ENCODE peak calls at places on chromosomes 4 and X, in four cellular contexts. Q is pancreas, G is tibial nerve, R is tibial artery. J is an unnamed sample.

GRCh38 chr4:141730805-141731204 is 94.4 kb downstream of the IL15 start:
- DNase-seq in R (no peak), G (no peak), Q (no peak), J (no peak)

GRCh38 chr4:993111-994029 is at the start of gene SLC26A1:
- DNase-seq in Q (peak; percentile 63), R (no peak), G (no peak), J (peak; percentile 65)

GRCh38 chr4:6501171-6501570 is 28.8 kb upstream of the PPP2R2C start:
- DNase-seq in R (no peak), G (no peak), Q (no peak), J (no peak)

GRCh38 chrX:97238632-97239031 is 354.9 kb downstream of the RPA4 start:
- DNase-seq in G (no peak), R (no peak), Q (no peak), J (no peak)

GRCh38 chrX:34300871-34301270 is 168.8 kb upstream of the FAM47A start:
- DNase-seq in G (no peak), Q (no peak), R (no peak), J (peak; percentile 50)

GRCh38 chr4:106893395-106893881 is 142.7 kb downstream of the DKK2 start:
- DNase-seq in R (no peak), G (no peak), Q (no peak), J (no peak)

GRCh38 chr4:140018931-140019618 is 134.9 kb downstream of the MAML3 start:
- DNase-seq in R (no peak), G (no peak), Q (no peak), J (no peak)

GRCh38 chr4:2280531-2281300 is 18.8 kb upstream of the MXD4 start:
- DNase-seq in G (no peak), R (no peak), Q (no peak), J (no peak)

GRCh38 chrX:97000682-97001393 is 117.1 kb downstream of the RPA4 start:
- DNase-seq in Q (no peak), G (no peak), R (no peak), J (no peak)

GRCh38 chr4:140266958-140267568 is 106.4 kb upstream of the SCOC start:
- DNase-seq in G (no peak), Q (no peak), R (no peak), J (no peak)

GRCh38 chrX:153905481-153906095 is 1.1 kb downstream of the AVPR2 start:
- DNase-seq in R (no peak), Q (no peak), G (no peak), J (no peak)

GRCh38 chrX:100768679-100769338 is 36.9 kb upstream of the SYTL4 start:
- DNase-seq in Q (peak; percentile 60), G (peak; percentile 87), R (peak; percentile 86), J (peak; percentile 86)

GRCh38 chrX:38117485-38117884 is 103.2 kb downstream of the SRPX start:
- DNase-seq in R (no peak), G (no peak), Q (peak; percentile 74), J (no peak)

GRCh38 chr4:1207603-1208265 is 35.4 kb upstream of the SPON2 start:
- DNase-seq in G (peak; percentile 56), Q (peak; percentile 78), R (peak; percentile 31), J (peak; percentile 86)

GRCh38 chr4:86482851-86483490 is 111.1 kb upstream of the PTPN13 start:
- DNase-seq in Q (no peak), R (no peak), G (no peak), J (no peak)

GRCh38 chr4:158799856-158800255 is 31.0 kb downstream of the FNIP2 start:
- DNase-seq in R (no peak), G (no peak), Q (no peak), J (no peak)

GRCh38 chr4:129355529-129355928 is 259.6 kb downstream of the C4orf33 start:
- DNase-seq in Q (no peak), R (no peak), G (no peak), J (no peak)

GRCh38 chr4:54332577-54332976 is 103.5 kb downstream of the PDGFRA start:
- DNase-seq in Q (no peak), G (no peak), R (no peak), J (no peak)

GRCh38 chrX:31213941-31214340 is 142.1 kb upstream of the FTHL17 start:
- DNase-seq in R (no peak), G (no peak), Q (no peak), J (peak; percentile 16)

GRCh38 chr4:149296503-149296902 is 519.1 kb downstream of the IQCM start:
- DNase-seq in G (no peak), Q (no peak), R (no peak), J (no peak)

GRCh38 chr4:22884157-22884556 is 191.4 kb downstream of the GBA3 start:
- DNase-seq in R (no peak), Q (no peak), G (no peak), J (no peak)

GRCh38 chr4:7513731-7514130 is 79.0 kb upstream of the PSAPL1 start:
- DNase-seq in R (no peak), Q (no peak), G (no peak), J (no peak)

GRCh38 chr4:83536649-83537352 is 893 bp downstream of the GPAT3 start:
- DNase-seq in G (no peak), Q (no peak), R (no peak), J (no peak)

GRCh38 chr4:186676531-186677158 is 47.0 kb downstream of the FAT1 start:
- DNase-seq in G (no peak), Q (no peak), R (no peak), J (no peak)

GRCh38 chr4:88137112-88137511 is 21.3 kb downstream of the ABCG2 start:
- DNase-seq in Q (no peak), R (no peak), G (no peak), J (no peak)

GRCh38 chr4:602559-602942 is 22.8 kb upstream of the PDE6B start:
- DNase-seq in G (no peak), R (no peak), Q (peak; percentile 63), J (peak; percentile 96)

GRCh38 chr4:123346330-123346940 is 50.2 kb upstream of the SPRY1 start:
- DNase-seq in Q (no peak), R (no peak), G (no peak), J (no peak)

GRCh38 chrX:23904096-23904495 is 3.6 kb downstream of the APOO start:
- DNase-seq in Q (no peak), G (no peak), R (no peak), J (no peak)

GRCh38 chrX:23907106-23907495 is 637 bp downstream of the APOO start:
- DNase-seq in Q (no peak), G (no peak), R (no peak), J (peak; percentile 16)

GRCh38 chrX:23907496-23908218 is at the start of the genes APOO and CXorf58:
- DNase-seq in R (peak; percentile 88), Q (peak; percentile 89), G (peak; percentile 73), J (peak; percentile 91)

GRCh38 chrX:23911436-23911835 is 3.6 kb downstream of the CXorf58 start:
- DNase-seq in Q (no peak), G (no peak), R (no peak), J (no peak)

GRCh38 chrX:23908219-23909003 is 605 bp downstream of the CXorf58 start:
- DNase-seq in G (no peak), Q (no peak), R (no peak), J (peak; percentile 12)
- TF ChIP-seq CTCF in G (no peak), Q (no peak), R (no peak), J (peak; percentile 41)

DNA sequence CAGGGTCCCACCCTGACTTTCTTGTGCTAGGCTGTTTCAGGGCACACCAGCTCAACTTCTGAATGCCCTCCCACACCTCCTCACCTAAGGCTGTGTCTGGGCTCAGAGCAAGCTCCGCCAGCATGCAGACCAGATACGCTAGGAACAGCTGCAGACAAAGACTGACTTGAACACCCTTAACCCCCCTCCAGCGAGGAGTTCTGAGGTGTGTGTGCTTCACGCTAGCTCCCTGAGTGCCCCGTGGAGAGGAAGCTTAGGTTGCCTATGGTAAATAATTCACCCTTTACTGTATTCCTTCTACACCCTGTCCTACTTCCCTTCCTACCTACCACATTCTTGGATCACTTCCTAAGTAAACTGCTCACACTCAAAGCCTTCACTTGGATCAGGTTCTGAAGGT is 115.0 kb downstream of the VCX3B start:
- DNase-seq in G (no peak), R (no peak), Q (no peak), J (no peak)
- H3K4me3 ChIP-seq in G (no peak overlapping the region), R (no peak overlapping the region), Q (no peak overlapping the region), J (no peak overlapping the region)

DNA sequence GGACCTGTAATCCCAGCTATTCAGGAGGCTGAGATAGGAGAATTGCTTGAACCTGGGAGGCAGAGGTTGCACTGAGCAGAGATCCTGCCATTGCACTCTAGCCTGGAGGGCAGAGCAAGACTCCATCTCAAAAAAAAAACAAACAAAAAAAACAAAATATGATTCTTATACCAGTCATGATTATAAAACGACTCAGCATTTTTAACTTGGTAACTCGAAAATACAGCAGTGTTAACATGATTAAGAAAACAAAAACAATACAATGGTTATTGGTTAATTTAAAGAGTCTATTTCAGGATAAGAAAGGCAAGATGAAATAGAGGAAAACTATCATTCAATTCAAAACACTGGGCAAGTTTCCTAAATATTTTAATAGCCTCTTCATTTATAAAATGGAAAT is 865.3 kb downstream of the PCDH7 start:
- DNase-seq in R (no peak), Q (no peak), G (no peak), J (no peak)
- TF ChIP-seq CTCF in R (no peak), Q (no peak), G (no peak), J (no peak)

GRCh38 chr4:48196758-48197504 is 62.9 kb upstream of the TXK start:
- DNase-seq in G (no peak), R (no peak), Q (no peak), J (no peak)

GRCh38 chr4:48193921-48194320 is 59.9 kb upstream of the TXK start:
- DNase-seq in G (no peak), R (no peak), Q (no peak), J (no peak)

GRCh38 chr4:48194986-48195773 is 61.1 kb upstream of the TXK start:
- DNase-seq in R (no peak), G (no peak), Q (no peak), J (no peak)

GRCh38 chr4:48195853-48196252 is 61.8 kb upstream of the TXK start:
- DNase-seq in R (no peak), G (no peak), Q (no peak), J (no peak)

GRCh38 chr4:48197643-48198237 is 63.7 kb upstream of the TXK start:
- DNase-seq in G (no peak), Q (no peak), R (no peak), J (no peak)
- H3K4me3 ChIP-seq in G (no peak overlapping the region), Q (no peak overlapping the region), R (no peak overlapping the region), J (no peak overlapping the region)

GRCh38 chr4:45502471-45502870 is 621.4 kb downstream of the GABRG1 start:
- DNase-seq in R (no peak), G (no peak), Q (no peak), J (no peak)
- TF ChIP-seq CTCF in R (no peak), G (no peak), Q (no peak), J (no peak)

GRCh38 chr4:55398461-55398860 is 2.7 kb downstream of the TMEM165 start:
- DNase-seq in G (no peak), R (no peak), Q (no peak), J (no peak)
- H3K4me3 ChIP-seq in G (peak overlapping the region; percentile 95), R (peak overlapping the region; percentile 74), Q (peak overlapping the region; percentile 99), J (peak overlapping the region; percentile 26)

GRCh38 chrX:106791495-106791894 is 11.0 kb upstream of the TBC1D8B start:
- DNase-seq in R (no peak), G (no peak), Q (no peak), J (no peak)
- TF ChIP-seq CTCF in R (no peak), G (no peak), Q (no peak), J (no peak)